ENCODE peak calls at places on chromosomes 2 and 18, in ten cellular contexts. G, L, B, H, X, F, E, J, V and Y are unnamed samples.

GRCh38 chr2:238864207-238865014 is 16.5 kb downstream of the TWIST2 start:
- DNase-seq in E (peak), X (peak), V (peak), B (peak), J (peak), H (peak), F (peak), G (no peak), L (no peak), Y (peak)

GRCh38 chr2:160647967-160648685 is 154.5 kb upstream of the RBMS1 start:
- DNase-seq in V (no peak), E (no peak), J (no peak), X (no peak), H (no peak), L (no peak), G (no peak), B (no peak), F (peak), Y (no peak)

GRCh38 chr18:46071894-46072867 is at the start of gene PSTPIP2:
- DNase-seq in F (peak), H (peak), E (peak), G (peak), B (peak), V (peak), L (peak), X (peak), J (peak), Y (peak)

GRCh38 chr2:190436552-190436951 is 28.4 kb downstream of the MFSD6 start:
- DNase-seq in E (no peak), B (no peak), X (no peak), L (no peak), F (no peak), V (no peak), H (no peak), J (no peak), G (no peak), Y (no peak)

GRCh38 chr2:66580343-66580954 is 145.5 kb downstream of the MEIS1 start:
- DNase-seq in J (no peak), X (no peak), F (no peak), B (no peak), V (no peak), G (no peak), E (no peak), H (no peak), L (no peak), Y (no peak)

GRCh38 chr2:21026479-21027282 is 17.2 kb downstream of the APOB start:
- DNase-seq in X (no peak), L (no peak), E (no peak), J (no peak), F (no peak), H (no peak), G (no peak), V (no peak), B (no peak), Y (no peak)

GRCh38 chr2:147989809-147990403 is 30.6 kb downstream of the ORC4 start:
- DNase-seq in G (peak), L (peak), V (no peak), X (peak), H (peak), J (peak), F (no peak), E (peak), B (no peak), Y (no peak)

GRCh38 chr2:58870704-58871103 is 629.6 kb upstream of the FANCL start:
- DNase-seq in B (no peak), L (no peak), F (no peak), G (peak), E (no peak), X (peak), V (no peak), H (no peak), J (peak), Y (no peak)

GRCh38 chr2:204541637-204542036 is 3.6 kb upstream of the PARD3B start:
- DNase-seq in H (no peak), J (no peak), F (no peak), L (no peak), V (no peak), X (no peak), G (no peak), B (no peak), E (no peak), Y (no peak)

GRCh38 chr18:43596106-43596712 is 318.9 kb upstream of the SYT4 start:
- DNase-seq in H (peak), B (no peak), J (no peak), L (no peak), E (peak), F (no peak), V (no peak), G (peak), X (peak), Y (no peak)

GRCh38 chr2:223226264-223226663 is 174.3 kb downstream of the KCNE4 start:
- DNase-seq in E (no peak), G (no peak), V (no peak), F (no peak), X (no peak), L (no peak), J (no peak), B (no peak), H (no peak), Y (no peak)

GRCh38 chr18:49835405-49835804 is 22.1 kb upstream of the ACAA2 start:
- DNase-seq in J (no peak), H (no peak), E (no peak), V (no peak), X (no peak), F (no peak), G (no peak), L (no peak), B (no peak), Y (no peak)

GRCh38 chr2:25161055-25161781 is 7.2 kb downstream of the POMC start:
- DNase-seq in H (peak), X (no peak), G (peak), E (no peak), F (peak), L (peak), J (no peak), V (peak), B (no peak), Y (no peak)

GRCh38 chr2:164920430-164920829 is 34.9 kb downstream of the SLC38A11 start:
- DNase-seq in X (peak), L (no peak), B (no peak), E (peak), G (no peak), V (no peak), H (no peak), F (no peak), J (peak), Y (no peak)

GRCh38 chr2:118371500-118371899 is 283.2 kb downstream of the INSIG2 start:
- DNase-seq in V (no peak), G (peak), B (no peak), J (peak), X (peak), H (no peak), L (no peak), F (no peak), E (peak), Y (no peak)

GRCh38 chr18:74310411-74310810 is 5.2 kb upstream of the C18orf63 start:
- DNase-seq in X (peak), E (peak), F (no peak), V (no peak), H (no peak), B (no peak), L (no peak), J (peak), G (no peak), Y (no peak)